ENCODE peak calls at places on chromosome 1, in nine cellular contexts. E, L, V, X, G, J, F, D and U are unnamed samples.
A peak's percentile ranks its signal among the peaks of the same experiment; 100 is the strongest.

GRCh38 chr1:154186177-154186576 is 5.7 kb downstream of the TPM3 start:
- DNase-seq in E (no peak), L (peak; percentile 63), V (peak; percentile 36), X (peak; percentile 73), G (no peak), J (peak; percentile 87), F (peak; percentile 36), D (peak; percentile 78), U (no peak)

GRCh38 chr1:40421694-40422384 is 28.4 kb upstream of the ZFP69B start:
- DNase-seq in E (no peak), L (no peak), V (no peak), X (no peak), G (no peak), J (no peak), F (no peak), D (no peak), U (no peak)

GRCh38 chr1:15475737-15476314 is at the start of gene CELA2B:
- DNase-seq in E (no peak), L (no peak), V (no peak), X (no peak), G (no peak), J (no peak), F (no peak), D (no peak), U (no peak)

GRCh38 chr1:186858923-186859322 is 30.2 kb downstream of the PLA2G4A start:
- DNase-seq in E (no peak), L (no peak), V (no peak), X (no peak), G (no peak), J (no peak), F (no peak), D (no peak), U (peak; percentile 67)

GRCh38 chr1:245874942-245875580 is 632.0 kb downstream of the SMYD3 start:
- DNase-seq in E (no peak), L (peak; percentile 66), V (no peak), X (peak; percentile 69), G (peak; percentile 89), J (no peak), F (no peak), D (peak; percentile 56), U (peak; percentile 94)

GRCh38 chr1:31583995-31584868 is 7.9 kb downstream of the TINAGL1 start:
- DNase-seq in E (peak; percentile 85), L (peak; percentile 86), V (no peak), X (peak; percentile 86), G (peak; percentile 81), J (no peak), F (no peak), D (no peak), U (peak; percentile 95)

GRCh38 chr1:63812071-63812700 is 38.4 kb downstream of the ROR1 start:
- DNase-seq in E (no peak), L (no peak), V (no peak), X (no peak), G (no peak), J (no peak), F (no peak), D (no peak), U (no peak)

GRCh38 chr1:169019419-169020058 is 87.0 kb upstream of the ATP1B1 start:
- DNase-seq in E (no peak), L (no peak), V (no peak), X (no peak), G (no peak), J (no peak), F (no peak), D (peak; percentile 70), U (no peak)

GRCh38 chr1:12597792-12598191 is 20.2 kb downstream of the DHRS3 start:
- DNase-seq in E (peak; percentile 64), L (peak; percentile 64), V (no peak), X (peak; percentile 79), G (no peak), J (no peak), F (no peak), D (no peak), U (peak; percentile 84)

GRCh38 chr1:58251415-58252073 is 295.0 kb downstream of the OMA1 start:
- DNase-seq in E (no peak), L (no peak), V (no peak), X (no peak), G (no peak), J (no peak), F (no peak), D (no peak), U (no peak)

GRCh38 chr1:2128189-2128901 is 66.2 kb downstream of the FAAP20 start:
- DNase-seq in E (peak; percentile 69), L (no peak), V (no peak), X (peak; percentile 89), G (no peak), J (no peak), F (no peak), D (no peak), U (no peak)

GRCh38 chr1:70863256-70863655 is 184.4 kb downstream of the PTGER3 start:
- DNase-seq in E (no peak), L (no peak), V (no peak), X (no peak), G (no peak), J (no peak), F (no peak), D (no peak), U (no peak)

GRCh38 chr1:176504848-176505553 is 42.0 kb downstream of the PAPPA2 start:
- DNase-seq in E (no peak), L (no peak), V (no peak), X (no peak), G (no peak), J (no peak), F (no peak), D (no peak), U (no peak)

GRCh38 chr1:170196490-170196889 is 50.7 kb downstream of the NTMT2 start:
- DNase-seq in E (no peak), L (no peak), V (no peak), X (no peak), G (no peak), J (no peak), F (no peak), D (no peak), U (no peak)

GRCh38 chr1:25922633-25923567 is 16.7 kb upstream of the STMN1 start:
- DNase-seq in E (peak; percentile 86), L (peak; percentile 33), V (peak; percentile 4), X (peak; percentile 78), G (peak; percentile 61), J (no peak), F (peak; percentile 10), D (peak; percentile 71), U (peak; percentile 75)

GRCh38 chr1:168572669-168573068 is 3.7 kb upstream of the XCL1 start:
- DNase-seq in E (no peak), L (no peak), V (no peak), X (no peak), G (no peak), J (no peak), F (no peak), D (no peak), U (no peak)

GRCh38 chr1:111983500-111983899 is 6.0 kb downstream of the KCND3 start:
- DNase-seq in E (no peak), L (no peak), V (no peak), X (no peak), G (no peak), J (no peak), F (no peak), D (no peak), U (no peak)

GRCh38 chr1:234322979-234323378 is 50.3 kb upstream of the COA6 start:
- DNase-seq in E (peak; percentile 87), L (peak; percentile 20), V (peak; percentile 44), X (peak; percentile 78), G (no peak), J (peak; percentile 54), F (no peak), D (peak; percentile 67), U (no peak)